ENCODE peak calls at places on chromosome 16, in ten cellular contexts. M is AG04450, T is small intestine, Y is A549, L is brain microvascular endothelial cell, S is GM12865, D is IMR-90, F is heart right ventricle, I is HCT116, P is left ventricle myocardium inferior. V is an unnamed sample.

GRCh38 chr16:85328665-85329058 is 216.4 kb upstream of the CIBAR2 start:
- DNase-seq in D (no peak), M (no peak), I (no peak), F (no peak), Y (no peak), L (no peak), P (no peak), S (no peak), T (no peak), V (no peak)

GRCh38 chr16:31130899-31131298 is 4.6 kb downstream of the PRSS8 start:
- DNase-seq in I (no peak), T (peak; percentile 97), Y (no peak), F (no peak), P (no peak), M (no peak), D (no peak), L (no peak), S (no peak), V (no peak)

GRCh38 chr16:59053911-59054310 is 319.8 kb upstream of the GOT2 start:
- DNase-seq in M (no peak), L (no peak), D (no peak), F (no peak), P (no peak), Y (no peak), I (no peak), T (no peak), S (no peak), V (no peak)

GRCh38 chr16:12157510-12158093 is 181.1 kb downstream of the SNX29 start:
- DNase-seq in F (no peak), Y (no peak), S (no peak), T (no peak), D (peak; percentile 67), P (no peak), M (no peak), I (no peak), L (peak; percentile 34), V (peak; percentile 51)

GRCh38 chr16:57360321-57360935 is 1.8 kb downstream of the CCL22 start:
- DNase-seq in D (no peak), S (no peak), P (no peak), Y (no peak), M (no peak), F (no peak), T (no peak), L (no peak), I (no peak), V (no peak)

GRCh38 chr16:78240459-78241222 is 141.2 kb downstream of the WWOX start:
- DNase-seq in Y (peak; percentile 41), S (no peak), D (no peak), P (no peak), I (no peak), M (no peak), L (no peak), T (no peak), F (no peak), V (no peak)

GRCh38 chr16:6446370-6446769 is 886.3 kb upstream of the RBFOX1 start:
- DNase-seq in D (no peak), M (no peak), S (no peak), T (peak; percentile 12), I (no peak), P (no peak), L (no peak), F (no peak), Y (no peak), V (no peak)

GRCh38 chr16:90077757-90078593 is 844 bp upstream of the PRDM7 start:
- DNase-seq in D (peak; percentile 42), Y (peak; percentile 55), F (no peak), M (no peak), P (no peak), S (peak; percentile 58), I (no peak), L (no peak), T (peak; percentile 64), V (peak; percentile 38)

GRCh38 chr16:79600636-79601091 is at the start of gene MAF:
- DNase-seq in F (peak; percentile 85), D (peak; percentile 24), M (peak; percentile 7), S (peak; percentile 19), P (peak; percentile 89), Y (peak; percentile 72), L (peak; percentile 97), I (no peak), T (peak; percentile 99), V (peak; percentile 42)
- H3K4me3 ChIP-seq in F (peak within 1 kb of the TSS; percentile 63), D (peak within 1 kb of the TSS; percentile 25), M (peak within 1 kb of the TSS; percentile 48), S (peak within 1 kb of the TSS; percentile 4), P (peak within 1 kb of the TSS; percentile 79), Y (peak within 1 kb of the TSS; percentile 49), L (peak within 1 kb of the TSS; percentile 83), I (no peak within 1 kb of the TSS), T (peak within 1 kb of the TSS; percentile 76), V (peak within 1 kb of the TSS; percentile 48)

GRCh38 chr16:10579575-10579964 is 828 bp downstream of the EMP2 start:
- DNase-seq in M (no peak), T (no peak), L (no peak), F (no peak), Y (no peak), P (no peak), D (no peak), I (no peak), S (no peak), V (peak; percentile 8)

GRCh38 chr16:10576390-10577304 is 3.8 kb downstream of the EMP2 start:
- DNase-seq in P (no peak), F (no peak), Y (no peak), D (peak; percentile 30), S (no peak), T (no peak), L (peak; percentile 8), I (no peak), M (no peak), V (peak; percentile 15)

GRCh38 chr16:10575506-10576130 is 4.8 kb downstream of the EMP2 start:
- DNase-seq in T (no peak), Y (no peak), P (no peak), F (no peak), L (no peak), D (no peak), M (no peak), I (no peak), S (no peak), V (peak; percentile 65)

GRCh38 chr16:10578474-10579316 is 1.7 kb downstream of the EMP2 start:
- DNase-seq in F (peak; percentile 50), M (no peak), S (no peak), T (peak; percentile 71), P (peak; percentile 49), Y (no peak), L (no peak), D (no peak), I (no peak), V (peak; percentile 20)

DNA sequence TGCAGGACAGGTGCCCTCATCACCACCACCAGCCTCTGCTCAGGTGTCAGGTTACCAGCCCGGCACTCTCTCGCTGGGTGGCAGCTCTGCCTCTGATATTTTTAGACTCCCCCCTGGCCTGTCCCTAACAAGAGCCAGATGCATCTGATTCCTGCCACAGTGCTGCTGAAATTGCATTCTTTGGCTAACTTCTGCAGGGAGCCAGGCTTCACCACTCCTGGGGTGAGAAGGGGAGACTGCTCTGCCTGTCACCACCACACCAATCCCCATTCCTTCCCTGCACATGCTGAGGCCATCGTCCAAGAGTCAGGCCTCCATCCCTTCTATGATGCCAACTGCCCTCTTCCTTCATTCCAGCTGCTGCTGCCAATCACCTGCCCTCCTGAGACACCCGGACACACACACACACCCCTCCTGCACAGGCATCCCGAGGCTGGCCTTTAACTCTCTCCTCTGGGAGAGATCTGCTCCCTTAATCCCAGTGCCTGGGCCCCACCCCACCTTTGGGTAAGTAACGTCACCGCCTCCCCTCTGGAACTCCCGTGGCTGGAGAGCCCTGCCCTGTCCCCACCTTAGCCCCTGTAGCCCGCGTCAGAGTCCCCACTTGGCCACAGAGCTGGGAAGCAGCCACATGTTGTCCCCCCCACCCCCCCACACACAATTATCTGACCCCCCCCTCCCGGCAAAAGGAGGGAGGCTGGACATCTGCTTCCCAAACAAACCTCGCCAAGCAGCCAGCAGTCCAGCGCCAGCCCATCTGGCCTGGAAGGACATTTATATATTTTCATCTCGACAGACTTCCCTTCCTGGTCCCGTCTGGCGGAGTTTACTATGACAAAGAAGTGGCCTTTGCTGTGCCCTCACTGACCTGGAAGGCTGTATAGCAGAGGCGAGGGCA is 2.8 kb downstream of the EMP2 start:
- DNase-seq in P (peak; percentile 64), F (peak; percentile 42), I (no peak), S (no peak), Y (no peak), D (no peak), M (no peak), L (no peak), T (no peak), V (peak; percentile 48)
- H3K4me3 ChIP-seq in P (peak overlapping the region; percentile 100), F (peak overlapping the region; percentile 90), I (no peak overlapping the region), S (no peak overlapping the region), Y (no peak overlapping the region), D (no peak overlapping the region), M (no peak overlapping the region), L (no peak overlapping the region), T (no peak overlapping the region), V (no peak overlapping the region)

GRCh38 chr16:14635394-14636145 is 2.8 kb downstream of the BFAR start:
- DNase-seq in M (no peak), P (no peak), I (no peak), L (no peak), Y (no peak), F (no peak), S (no peak), T (peak; percentile 80), D (no peak), V (no peak)
- H3K4me3 ChIP-seq in M (no peak overlapping the region), P (no peak overlapping the region), I (no peak overlapping the region), L (no peak overlapping the region), Y (no peak overlapping the region), F (no peak overlapping the region), S (no peak overlapping the region), T (no peak overlapping the region), D (no peak overlapping the region), V (no peak overlapping the region)

GRCh38 chr16:26016989-26017388 is 325.2 kb downstream of the HS3ST4 start:
- DNase-seq in P (no peak), D (no peak), M (no peak), F (no peak), S (no peak), Y (no peak), I (no peak), T (no peak), L (no peak), V (no peak)

GRCh38 chr16:26019406-26019805 is 327.6 kb downstream of the HS3ST4 start:
- DNase-seq in I (no peak), M (no peak), T (no peak), F (no peak), L (no peak), P (no peak), D (no peak), S (no peak), Y (no peak), V (no peak)

GRCh38 chr16:26015776-26016175 is 324.0 kb downstream of the HS3ST4 start:
- DNase-seq in M (no peak), T (no peak), S (no peak), D (no peak), F (no peak), P (no peak), I (no peak), L (no peak), Y (no peak), V (no peak)

DNA sequence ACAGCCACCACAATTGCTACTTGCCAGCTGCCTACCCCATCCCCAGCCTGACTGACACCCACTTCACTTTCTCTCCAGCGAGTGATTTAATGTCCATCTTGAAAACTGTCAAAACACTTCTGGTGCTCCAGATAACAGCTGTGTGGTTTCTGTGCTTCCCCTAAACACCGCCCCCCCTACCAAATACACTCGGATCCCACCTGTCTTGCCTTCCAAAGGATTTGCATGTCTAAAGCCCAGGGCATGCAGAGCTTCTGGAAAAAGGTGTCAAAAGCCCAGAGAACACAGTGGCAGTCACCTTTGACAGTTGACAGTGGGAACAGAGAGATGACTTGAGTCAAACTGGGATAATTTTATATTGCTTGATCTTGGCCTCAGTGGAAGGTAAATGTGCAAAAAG is 328.1 kb downstream of the HS3ST4 start:
- DNase-seq in M (no peak), P (no peak), F (no peak), Y (no peak), L (no peak), T (no peak), S (no peak), D (no peak), I (no peak), V (no peak)
- H3K4me3 ChIP-seq in M (no peak overlapping the region), P (no peak overlapping the region), F (no peak overlapping the region), Y (no peak overlapping the region), L (no peak overlapping the region), T (no peak overlapping the region), S (no peak overlapping the region), D (no peak overlapping the region), I (no peak overlapping the region), V (no peak overlapping the region)